ENCODE peak calls at places on chromosomes 6 and 20, in five cellular contexts. V is pancreas; T is neural crest cell; O is CD4-positive, alpha-beta T cell; W is GM12865. Z is an unnamed sample.

GRCh38 chr6:158868122-158868480 is 48.9 kb upstream of the EZR start:
- DNase-seq in V (no peak), W (no peak), T (no peak), O (no peak), Z (no peak)

GRCh38 chr6:16196260-16196914 is 42.0 kb upstream of the GMPR start:
- DNase-seq in V (no peak), T (no peak), W (no peak), O (no peak), Z (no peak)

GRCh38 chr6:170097505-170098427 is 193.1 kb downstream of the DLL1 start:
- DNase-seq in T (no peak), O (no peak), W (no peak), V (peak), Z (peak)

GRCh38 chr20:50294164-50295088 is 103.8 kb downstream of the CEBPB start:
- DNase-seq in W (no peak), O (no peak), V (no peak), T (no peak), Z (no peak)

GRCh38 chr20:50172347-50173013 is 18.1 kb upstream of the CEBPB start:
- DNase-seq in O (no peak), W (no peak), T (peak), V (peak), Z (no peak)

GRCh38 chr20:32709528-32710121 is 33.6 kb downstream of the COMMD7 start:
- DNase-seq in W (no peak), O (no peak), T (no peak), V (no peak), Z (no peak)

GRCh38 chr6:163806761-163807499 is 392.4 kb downstream of the QKI start:
- DNase-seq in O (no peak), V (no peak), W (no peak), T (no peak), Z (no peak)

GRCh38 chr6:411402-412145 is 20.0 kb downstream of the IRF4 start:
- DNase-seq in V (no peak), W (peak), O (no peak), T (no peak), Z (no peak)

GRCh38 chr6:27178001-27178730 is 69.3 kb upstream of the PRSS16 start:
- DNase-seq in T (no peak), W (peak), V (peak), O (no peak), Z (no peak)

GRCh38 chr6:39056681-39057080 is 8.1 kb downstream of the GLP1R start:
- DNase-seq in O (no peak), T (no peak), W (no peak), V (no peak), Z (no peak)

GRCh38 chr6:25405442-25405841 is 126.3 kb downstream of the CARMIL1 start:
- DNase-seq in V (no peak), T (no peak), O (no peak), W (peak), Z (no peak)

GRCh38 chr6:34570066-34570833 is 14.1 kb upstream of the SPDEF start:
- DNase-seq in O (no peak), T (no peak), W (no peak), V (no peak), Z (no peak)

GRCh38 chr6:56730663-56731529 is 88.2 kb upstream of the DST start:
- DNase-seq in O (no peak), T (no peak), W (no peak), V (no peak), Z (no peak)

GRCh38 chr6:11710221-11710836 is 68.3 kb downstream of the ADTRP start:
- DNase-seq in O (peak), W (peak), V (no peak), T (no peak), Z (no peak)

GRCh38 chr20:62252342-62252966 is 14.1 kb downstream of the OSBPL2 start:
- DNase-seq in V (no peak), O (no peak), W (no peak), T (no peak), Z (no peak)

GRCh38 chr20:59735917-59736316 is 131.6 kb downstream of the PHACTR3 start:
- DNase-seq in T (no peak), W (no peak), V (peak), O (no peak), Z (no peak)

GRCh38 chr6:1593958-1594314 is 15.8 kb upstream of the FOXC1 start:
- DNase-seq in W (no peak), O (no peak), T (no peak), V (no peak), Z (no peak)

GRCh38 chr20:43196243-43196642 is 6.5 kb upstream of the PTPRT start:
- DNase-seq in O (no peak), T (no peak), W (no peak), V (no peak), Z (no peak)

DNA sequence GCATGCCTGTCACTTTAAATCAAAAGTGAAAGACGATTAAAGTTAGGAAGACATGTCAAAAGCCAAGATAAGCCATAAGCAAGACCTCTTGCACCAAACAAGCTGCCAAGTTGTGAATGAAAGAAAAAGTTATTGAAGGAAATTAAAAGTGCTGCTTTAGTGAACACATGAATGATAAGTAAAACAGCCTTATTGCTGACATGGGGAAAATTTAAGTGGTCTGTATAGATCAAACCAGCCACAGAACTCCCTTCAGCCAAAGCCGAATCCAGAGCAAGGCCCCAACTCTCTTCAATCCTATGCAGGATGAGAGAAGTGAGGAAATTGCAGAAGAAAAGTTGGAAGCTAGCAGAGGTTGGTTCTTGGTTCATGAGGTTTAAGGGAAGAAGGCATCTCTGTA is 9.3 kb upstream of the RIPK1 start:
- DNase-seq in T (no peak), W (no peak), O (no peak), V (no peak), Z (no peak)
- TF ChIP-seq CTCF in T (no peak), W (no peak), O (no peak), V (no peak), Z (no peak)

DNA sequence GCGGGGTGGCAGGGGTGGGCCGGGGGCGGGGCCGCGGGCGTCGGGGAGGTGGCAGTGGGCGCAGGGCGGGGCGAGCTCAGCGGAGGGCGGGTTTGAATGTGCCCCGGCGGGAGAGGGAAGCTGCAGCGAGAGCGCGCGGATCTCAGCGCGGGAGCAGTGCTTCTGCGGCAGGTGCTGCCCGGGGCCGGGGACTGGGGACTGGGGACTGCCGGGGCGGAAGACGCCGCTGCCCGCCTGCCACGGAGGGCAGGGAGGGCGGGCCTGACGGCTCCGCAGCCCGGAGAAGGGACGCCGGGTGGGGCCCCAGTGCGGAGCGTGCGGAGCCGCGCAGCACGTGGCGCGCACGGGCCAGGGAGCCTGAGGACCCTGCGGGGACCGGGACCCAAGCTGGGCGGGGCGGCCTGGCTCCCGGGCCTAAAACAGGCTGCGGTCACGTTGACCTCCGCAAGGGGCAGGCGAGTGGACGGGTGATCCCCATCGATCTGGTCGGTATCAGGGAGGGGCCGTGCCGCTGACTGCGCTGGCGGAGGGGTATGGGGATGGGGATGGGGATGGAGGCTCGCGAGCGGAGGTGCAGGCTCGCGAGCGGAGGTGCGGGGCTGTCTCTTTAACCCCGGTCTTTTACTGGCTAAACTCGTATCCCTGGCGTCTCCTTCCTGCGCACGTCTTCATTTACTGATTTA is at the start of gene SLC29A1:
- DNase-seq in O (peak), W (peak), T (peak), V (peak), Z (peak)
- TF ChIP-seq CTCF in O (no peak), W (peak), T (peak), V (no peak), Z (no peak)

DNA sequence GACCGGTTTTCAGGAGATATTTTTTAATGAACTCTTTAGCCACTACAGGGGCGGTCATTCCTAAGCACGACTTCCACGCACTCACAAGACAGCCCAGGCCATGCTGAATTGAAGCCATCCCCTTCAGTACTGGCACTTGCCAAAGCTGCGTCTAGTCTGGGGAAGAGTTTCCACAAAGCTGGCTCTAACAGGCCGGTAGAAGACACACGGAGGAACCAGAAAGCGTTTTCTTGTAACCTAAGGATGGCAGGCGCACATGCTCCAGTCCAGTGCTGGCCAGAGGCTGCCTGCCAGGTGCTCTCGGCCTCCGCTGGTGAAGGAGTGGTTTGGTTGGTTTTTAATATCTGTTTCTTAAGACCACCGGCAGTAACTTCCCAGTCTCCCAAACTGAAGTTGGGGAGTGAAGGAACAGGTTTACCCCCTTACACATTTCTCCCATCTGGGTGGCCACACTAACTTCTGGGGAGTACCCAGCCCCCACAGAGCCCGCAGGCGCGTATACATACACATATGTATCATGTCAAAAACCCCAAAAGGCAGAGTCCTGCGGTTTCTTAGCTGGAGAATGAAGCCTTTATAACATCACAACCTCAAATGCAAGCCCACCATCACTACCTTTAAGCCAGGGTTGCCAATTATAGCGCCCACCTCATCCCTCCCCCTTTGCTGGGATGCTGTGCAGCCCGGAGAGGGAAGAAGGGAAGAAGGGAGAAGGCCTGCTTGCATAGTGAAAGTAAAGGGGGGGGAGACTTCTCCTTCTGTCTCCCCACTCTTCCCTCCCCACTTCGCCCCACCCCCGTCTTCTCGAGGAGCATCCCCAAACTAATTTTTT is 1.2 kb downstream of the TRERF1 start:
- DNase-seq in V (no peak), W (no peak), O (no peak), T (no peak), Z (no peak)
- TF ChIP-seq CTCF in V (no peak), W (no peak), O (no peak), T (no peak), Z (no peak)

DNA sequence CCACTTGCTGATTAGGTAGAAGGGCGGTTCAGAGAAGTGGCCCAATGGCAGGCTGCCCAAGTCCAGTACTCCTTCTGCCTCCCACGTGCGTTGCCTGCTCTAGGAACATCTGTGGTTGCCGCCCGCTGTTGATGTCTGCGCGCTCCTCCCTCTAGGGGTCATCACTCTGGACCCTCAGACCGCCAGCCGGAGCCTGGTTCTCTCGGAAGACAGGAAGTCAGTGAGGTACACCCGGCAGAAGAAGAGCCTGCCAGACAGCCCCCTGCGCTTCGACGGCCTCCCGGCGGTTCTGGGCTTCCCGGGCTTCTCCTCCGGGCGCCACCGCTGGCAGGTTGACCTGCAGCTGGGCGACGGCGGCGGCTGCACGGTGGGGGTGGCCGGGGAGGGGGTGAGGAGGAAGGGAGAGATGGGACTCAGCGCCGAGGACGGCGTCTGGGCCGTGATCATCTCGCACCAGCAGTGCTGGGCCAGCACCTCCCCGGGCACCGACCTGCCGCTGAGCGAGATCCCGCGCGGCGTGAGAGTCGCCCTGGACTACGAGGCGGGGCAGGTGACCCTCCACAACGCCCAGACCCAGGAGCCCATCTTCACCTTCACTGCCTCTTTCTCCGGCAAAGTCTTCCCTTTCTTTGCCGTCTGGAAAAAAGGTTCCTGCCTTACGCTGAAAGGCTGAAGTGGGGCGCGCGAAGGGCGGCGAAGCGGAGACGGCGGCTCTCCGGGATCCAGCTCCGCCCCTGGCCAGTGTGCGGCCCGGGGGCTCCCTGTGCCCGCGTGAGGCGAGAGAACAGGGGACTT is 8.5 kb downstream of the TRIM15 start:
- DNase-seq in V (no peak), O (no peak), T (peak), W (no peak), Z (peak)
- TF ChIP-seq CTCF in V (no peak), O (no peak), T (peak), W (no peak), Z (no peak)

GRCh38 chr6:52326540-52327364 is 35.2 kb upstream of the PAQR8 start:
- DNase-seq in V (no peak), W (no peak), T (no peak), O (no peak), Z (no peak)
- TF ChIP-seq CTCF in V (no peak), W (no peak), T (no peak), O (no peak), Z (no peak)

DNA sequence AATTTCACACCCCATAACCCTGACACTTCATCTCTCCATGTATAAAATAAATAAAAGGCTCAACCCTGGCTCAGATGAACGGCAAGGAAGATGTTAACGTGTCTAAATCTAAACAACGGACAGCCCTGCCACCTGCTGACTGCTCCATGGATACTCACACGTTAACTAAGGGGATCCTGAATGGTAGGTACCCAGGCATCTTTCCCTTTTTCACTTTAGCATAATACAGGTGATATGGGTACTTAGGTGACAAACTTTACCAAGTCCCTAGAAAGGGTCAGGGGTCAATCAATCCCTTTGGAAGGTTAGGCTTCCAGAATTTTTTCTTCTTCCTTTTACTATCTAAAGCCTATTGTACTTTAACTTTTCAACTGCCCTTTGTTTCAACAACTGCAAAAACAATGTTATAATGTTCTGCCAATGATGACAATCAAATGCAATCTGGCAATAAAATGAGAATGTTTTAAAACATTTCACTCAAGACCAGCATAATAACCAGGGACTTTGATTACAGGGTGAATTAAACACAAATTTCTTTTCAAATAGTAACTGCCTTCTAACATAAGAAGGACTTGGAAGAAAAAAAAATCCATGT is 52.4 kb upstream of the IPCEF1 start:
- DNase-seq in O (no peak), V (no peak), T (no peak), W (peak), Z (no peak)
- TF ChIP-seq CTCF in O (no peak), V (no peak), T (peak), W (no peak), Z (no peak)